ENCODE peak calls at places on chromosomes 6 and 20, in nine cellular contexts. C, N, H, T, X, A, J, P and G are unnamed samples.

GRCh38 chr6:35757461-35758123 is 18.8 kb upstream of the CLPSL2 start:
- DNase-seq in C (peak), N (no peak), X (no peak), A (peak), T (no peak), J (peak), P (no peak), H (no peak), G (no peak)

GRCh38 chr6:36320475-36320874 is 16.2 kb downstream of the BNIP5 start:
- DNase-seq in C (no peak), N (no peak), P (no peak), T (no peak), A (no peak), J (no peak), X (no peak), H (no peak), G (no peak)

GRCh38 chr6:84486526-84486925 is 259.1 kb upstream of the CEP162 start:
- DNase-seq in J (no peak), P (no peak), H (no peak), X (no peak), A (no peak), N (no peak), T (no peak), C (no peak), G (no peak)

GRCh38 chr6:161835426-161836029 is 561.7 kb upstream of the AGPAT4 start:
- DNase-seq in J (no peak), T (no peak), N (no peak), X (no peak), P (no peak), H (no peak), C (peak), A (peak), G (no peak)

GRCh38 chr6:16238057-16238657 is at the start of gene GMPR:
- DNase-seq in C (peak), X (peak), A (peak), P (no peak), T (no peak), J (no peak), N (peak), H (peak), G (peak)

GRCh38 chr6:128117916-128118315 is 217.1 kb upstream of the THEMIS start:
- DNase-seq in C (no peak), X (no peak), N (no peak), T (no peak), A (no peak), J (no peak), H (no peak), P (no peak), G (no peak)

GRCh38 chr6:93120154-93120742 is 299.1 kb downstream of the EPHA7 start:
- DNase-seq in A (peak), C (no peak), H (no peak), T (no peak), N (no peak), J (no peak), X (no peak), P (no peak), G (no peak)

GRCh38 chr6:49030621-49031020 is 432.4 kb downstream of the MMUT start:
- DNase-seq in J (no peak), C (no peak), H (no peak), T (no peak), P (no peak), A (no peak), N (no peak), X (no peak), G (no peak)

GRCh38 chr6:170279977-170280688 is 10.7 kb downstream of the DLL1 start:
- DNase-seq in J (peak), H (peak), X (no peak), T (no peak), A (no peak), N (no peak), P (no peak), C (peak), G (no peak)

GRCh38 chr20:25254986-25255680 is 7.2 kb downstream of the PYGB start:
- DNase-seq in T (no peak), C (peak), P (no peak), A (no peak), N (no peak), H (peak), J (no peak), X (no peak), G (no peak)

GRCh38 chr20:37800618-37801017 is 102.3 kb upstream of the VSTM2L start:
- DNase-seq in J (no peak), P (no peak), T (no peak), X (no peak), A (no peak), H (no peak), N (no peak), C (no peak), G (no peak)

GRCh38 chr6:108242721-108243120 is 18.1 kb downstream of the SNX3 start:
- DNase-seq in H (no peak), P (no peak), X (no peak), C (no peak), N (no peak), T (no peak), A (no peak), J (no peak), G (no peak)

GRCh38 chr20:62063601-62063980 is 2.1 kb downstream of the TAF4 start:
- DNase-seq in A (peak), N (no peak), H (no peak), P (no peak), C (peak), T (no peak), X (no peak), J (no peak), G (no peak)

GRCh38 chr6:116111552-116112528 is 11.2 kb downstream of the NT5DC1 start:
- DNase-seq in T (no peak), A (peak), N (peak), P (no peak), J (peak), C (peak), H (no peak), X (no peak), G (no peak)

GRCh38 chr6:113650610-113650979 is 206.6 kb upstream of the MARCKS start:
- DNase-seq in J (no peak), A (no peak), P (no peak), T (no peak), C (no peak), H (no peak), N (no peak), X (no peak), G (no peak)

GRCh38 chr6:72783667-72784066 is 161.8 kb downstream of the KCNQ5 start:
- DNase-seq in P (no peak), T (no peak), C (no peak), X (no peak), N (no peak), A (no peak), J (no peak), H (no peak), G (no peak)

GRCh38 chr6:7129784-7130569 is 22.2 kb downstream of the RREB1 start:
- DNase-seq in A (no peak), X (no peak), N (no peak), P (no peak), C (no peak), J (no peak), H (peak), T (no peak), G (no peak)

GRCh38 chr6:63597142-63598000 is 25.1 kb downstream of the LOC128125822 start:
- DNase-seq in J (no peak), T (no peak), H (no peak), P (no peak), X (no peak), N (no peak), C (no peak), A (no peak), G (no peak)

GRCh38 chr6:2157441-2158127 is 87.8 kb downstream of the GMDS start:
- DNase-seq in A (no peak), T (peak), J (no peak), X (no peak), N (no peak), C (no peak), P (peak), H (no peak), G (no peak)

GRCh38 chr20:64049060-64049886 is at the start of gene SOX18:
- DNase-seq in H (no peak), T (no peak), P (no peak), J (no peak), C (peak), N (no peak), X (no peak), A (peak), G (no peak)

GRCh38 chr6:151649835-151650234 is 156.0 kb downstream of the CCDC170 start:
- DNase-seq in A (no peak), H (no peak), T (no peak), P (no peak), X (no peak), J (no peak), N (no peak), C (no peak), G (no peak)

GRCh38 chr20:24756292-24757025 is 192.6 kb upstream of the CST7 start:
- DNase-seq in T (no peak), C (peak), H (no peak), P (no peak), X (no peak), N (no peak), A (no peak), J (no peak), G (no peak)

GRCh38 chr6:131844243-131844841 is 36.5 kb downstream of the ENPP1 start:
- DNase-seq in T (peak), H (no peak), N (no peak), X (no peak), A (no peak), P (peak), C (no peak), J (no peak), G (no peak)

GRCh38 chr6:12169377-12169776 is 120.8 kb upstream of the EDN1 start:
- DNase-seq in J (no peak), H (no peak), X (no peak), C (no peak), P (no peak), A (no peak), T (no peak), N (no peak), G (no peak)

GRCh38 chr6:160172704-160173103 is 51.1 kb downstream of the SLC22A1 start:
- DNase-seq in C (no peak), A (no peak), H (no peak), N (no peak), X (no peak), J (no peak), T (no peak), P (no peak), G (no peak)

GRCh38 chr6:152943260-152943897 is 39.5 kb downstream of the FBXO5 start:
- DNase-seq in X (no peak), C (no peak), T (no peak), P (no peak), N (no peak), J (no peak), A (no peak), H (no peak), G (no peak)

GRCh38 chr6:90983462-90983861 is 396.6 kb upstream of the MAP3K7 start:
- DNase-seq in J (no peak), X (no peak), T (no peak), P (no peak), H (no peak), C (no peak), N (no peak), A (no peak), G (no peak)

GRCh38 chr6:151142676-151143075 is 97.1 kb upstream of the AKAP12 start:
- DNase-seq in J (no peak), X (no peak), A (no peak), H (no peak), P (no peak), T (no peak), C (no peak), N (no peak), G (no peak)

GRCh38 chr6:149094156-149094555 is 223.4 kb upstream of the TAB2 start:
- DNase-seq in X (no peak), T (no peak), A (peak), J (no peak), C (peak), N (no peak), H (no peak), P (no peak), G (no peak)

GRCh38 chr20:11296951-11297350 is 620.7 kb upstream of the BTBD3 start:
- DNase-seq in C (no peak), T (no peak), A (peak), P (no peak), N (no peak), J (no peak), H (no peak), X (no peak), G (no peak)

GRCh38 chr6:134678436-134678889 is 271.4 kb downstream of the ALDH8A1 start:
- DNase-seq in H (no peak), A (no peak), X (no peak), N (no peak), P (peak), T (no peak), J (no peak), C (no peak), G (no peak)

GRCh38 chr6:85684809-85685171 is 42.1 kb upstream of the SYNCRIP start:
- DNase-seq in A (no peak), C (no peak), T (no peak), J (no peak), N (no peak), P (no peak), X (no peak), H (no peak), G (no peak)

GRCh38 chr6:44825284-44825683 is 437.8 kb downstream of the CDC5L start:
- DNase-seq in N (no peak), A (no peak), T (no peak), X (no peak), C (no peak), P (no peak), H (no peak), J (no peak), G (no peak)

GRCh38 chr20:36571564-36572504 is 1.6 kb upstream of the TGIF2 start:
- DNase-seq in T (no peak), N (no peak), H (no peak), J (no peak), P (no peak), X (no peak), A (peak), C (peak), G (no peak)
- TF ChIP-seq CTCF in T (no peak), N (no peak), H (no peak), J (no peak), P (no peak), X (no peak), A (peak), C (peak), G (no peak)

GRCh38 chr20:46583411-46584214 is 33.2 kb upstream of the OCSTAMP start:
- DNase-seq in A (peak), J (no peak), X (no peak), P (no peak), H (no peak), T (no peak), N (no peak), C (peak), G (no peak)

GRCh38 chr20:46582648-46583047 is 32.2 kb upstream of the OCSTAMP start:
- DNase-seq in J (no peak), H (no peak), N (no peak), A (no peak), T (no peak), X (no peak), P (no peak), C (no peak), G (no peak)

GRCh38 chr20:46578745-46579144 is 28.3 kb upstream of the OCSTAMP start:
- DNase-seq in A (no peak), T (no peak), J (no peak), H (no peak), X (no peak), C (no peak), P (no peak), N (no peak), G (no peak)

GRCh38 chr20:46580613-46581012 is 30.2 kb upstream of the OCSTAMP start:
- DNase-seq in A (no peak), N (no peak), H (no peak), J (no peak), X (no peak), P (no peak), C (no peak), T (no peak), G (no peak)

GRCh38 chr20:46581386-46581785 is 30.9 kb upstream of the OCSTAMP start:
- DNase-seq in N (no peak), C (no peak), A (no peak), T (no peak), P (no peak), H (no peak), X (no peak), J (no peak), G (no peak)
- TF ChIP-seq CTCF in N (no peak), C (no peak), A (no peak), T (no peak), P (no peak), H (no peak), X (no peak), J (no peak), G (no peak)

GRCh38 chr6:117317261-117317660 is 51.9 kb downstream of the VGLL2 start:
- DNase-seq in T (no peak), N (no peak), C (no peak), A (peak), X (no peak), H (no peak), P (no peak), J (peak), G (no peak)
- TF ChIP-seq CTCF in T (peak), N (no peak), C (peak), A (peak), X (no peak), H (no peak), P (peak), J (peak), G (no peak)

GRCh38 chr20:57332105-57333089 is 2.8 kb downstream of the SPO11 start:
- DNase-seq in P (no peak), C (no peak), A (peak), J (no peak), H (no peak), T (no peak), N (no peak), X (no peak), G (no peak)
- TF ChIP-seq CTCF in P (no peak), C (peak), A (peak), J (peak), H (no peak), T (peak), N (no peak), X (no peak), G (no peak)

DNA sequence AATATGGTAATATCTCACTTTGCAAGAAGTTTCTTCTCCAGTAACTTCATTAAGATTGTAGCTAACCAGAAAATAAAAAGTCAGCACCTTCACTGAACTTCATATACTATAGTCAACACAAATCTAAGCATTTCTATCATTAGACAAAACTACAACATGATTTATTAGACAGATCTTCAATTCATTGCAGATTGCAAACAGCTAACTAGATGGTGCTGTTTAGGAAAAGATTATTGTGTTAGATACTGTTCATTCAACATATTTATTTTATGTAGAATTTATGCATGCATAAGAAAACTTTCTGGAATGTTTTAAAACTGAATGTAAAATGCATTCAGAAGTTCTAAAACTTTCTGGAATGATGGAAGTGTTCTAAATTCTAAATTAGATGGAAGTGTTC is 442.1 kb downstream of the HTR1B start:
- DNase-seq in H (no peak), X (no peak), P (no peak), C (no peak), T (no peak), N (no peak), J (no peak), A (no peak), G (no peak)
- TF ChIP-seq CTCF in H (no peak), X (no peak), P (no peak), C (no peak), T (no peak), N (no peak), J (no peak), A (no peak), G (no peak)

GRCh38 chr6:38925110-38925509 is 123.5 kb upstream of the GLP1R start:
- DNase-seq in X (no peak), P (no peak), J (no peak), C (no peak), A (no peak), T (no peak), N (no peak), H (no peak), G (no peak)

GRCh38 chr6:38935051-38935450 is 113.5 kb upstream of the GLP1R start:
- DNase-seq in P (no peak), N (no peak), J (no peak), C (no peak), T (no peak), X (no peak), H (no peak), A (no peak), G (no peak)

GRCh38 chr6:38933426-38933825 is 115.2 kb upstream of the GLP1R start:
- DNase-seq in J (peak), T (no peak), P (no peak), H (no peak), N (no peak), X (no peak), C (no peak), A (peak), G (no peak)

GRCh38 chr6:38929560-38929959 is 119.0 kb upstream of the GLP1R start:
- DNase-seq in T (no peak), N (no peak), H (no peak), A (no peak), J (no peak), P (no peak), X (no peak), C (no peak), G (no peak)
- TF ChIP-seq CTCF in T (no peak), N (no peak), H (no peak), A (no peak), J (no peak), P (no peak), X (no peak), C (no peak), G (no peak)

GRCh38 chr6:42819803-42820508 is 38.1 kb downstream of the BICRAL start:
- DNase-seq in P (no peak), N (no peak), X (no peak), J (peak), T (no peak), A (peak), H (no peak), C (peak), G (no peak)
- TF ChIP-seq CTCF in P (peak), N (peak), X (no peak), J (no peak), T (peak), A (peak), H (peak), C (peak), G (no peak)

GRCh38 chr20:46558511-46558959 is 8.1 kb upstream of the OCSTAMP start:
- DNase-seq in H (no peak), P (peak), N (no peak), J (peak), T (peak), A (no peak), C (no peak), X (no peak), G (no peak)
- TF ChIP-seq CTCF in H (no peak), P (no peak), N (no peak), J (no peak), T (no peak), A (no peak), C (no peak), X (no peak), G (no peak)